ENCODE peak calls at places on chromosome 7, in four cellular contexts. One of them, this sample, is unnamed. For H3F3A, the result is how much of the 10 kb centered on the place peaks cover.

GRCh38 chr7:26667514-26668133 is 196.8 kb downstream of the SKAP2 start:
- DNase-seq in neural progenitor cell: peak
- DNase-seq in MM.1S: peak
- DNase-seq in PC-3: peak
- DNase-seq in this sample: peak

GRCh38 chr7:97971990-97972943 is 17.7 kb downstream of the OCM2 start:
- DNase-seq in PC-3: peak
- DNase-seq in MM.1S: peak
- DNase-seq in neural progenitor cell: peak
- DNase-seq in this sample: peak

GRCh38 chr7:101200862-101201599 is at the start of gene MOGAT3:
- DNase-seq in MM.1S: no peak
- DNase-seq in PC-3: no peak
- DNase-seq in neural progenitor cell: no peak
- DNase-seq in this sample: no peak

GRCh38 chr7:101397770-101398324 is 35.2 kb downstream of the COL26A1 start:
- DNase-seq in MM.1S: no peak
- DNase-seq in PC-3: no peak
- DNase-seq in neural progenitor cell: no peak
- DNase-seq in this sample: no peak

GRCh38 chr7:6502886-6503285 is 48.4 kb downstream of the GRID2IP start:
- DNase-seq in MM.1S: no peak
- DNase-seq in neural progenitor cell: no peak
- DNase-seq in PC-3: no peak
- DNase-seq in this sample: no peak

GRCh38 chr7:80643336-80643925 is 5.0 kb downstream of the CD36 start:
- DNase-seq in neural progenitor cell: no peak
- DNase-seq in PC-3: peak
- DNase-seq in MM.1S: no peak
- DNase-seq in this sample: no peak

GRCh38 chr7:107147464-107148214 is 21.2 kb upstream of the HBP1 start:
- DNase-seq in MM.1S: peak
- DNase-seq in neural progenitor cell: peak
- DNase-seq in PC-3: peak
- DNase-seq in this sample: peak

GRCh38 chr7:102262536-102262935 is 24.1 kb upstream of the SH2B2 start:
- DNase-seq in neural progenitor cell: no peak
- DNase-seq in PC-3: no peak
- DNase-seq in MM.1S: no peak
- DNase-seq in this sample: no peak

GRCh38 chr7:22566592-22566991 is 66.6 kb upstream of the STEAP1B start:
- DNase-seq in MM.1S: no peak
- DNase-seq in neural progenitor cell: no peak
- DNase-seq in PC-3: no peak
- DNase-seq in this sample: no peak

GRCh38 chr7:141575164-141575563 is 24.0 kb downstream of the AGK start:
- DNase-seq in MM.1S: no peak
- DNase-seq in neural progenitor cell: no peak
- DNase-seq in PC-3: no peak
- DNase-seq in this sample: no peak

GRCh38 chr7:143327903-143328302 is 12.0 kb downstream of the CLCN1 start:
- DNase-seq in neural progenitor cell: no peak
- DNase-seq in PC-3: no peak
- DNase-seq in MM.1S: no peak
- DNase-seq in this sample: no peak

GRCh38 chr7:3861941-3862340 is 560.9 kb downstream of the SDK1 start:
- DNase-seq in neural progenitor cell: no peak
- DNase-seq in MM.1S: no peak
- DNase-seq in PC-3: no peak
- DNase-seq in this sample: no peak

GRCh38 chr7:157474685-157475084 is 137.9 kb downstream of the DNAJB6 start:
- DNase-seq in MM.1S: peak
- DNase-seq in PC-3: peak
- DNase-seq in neural progenitor cell: peak
- DNase-seq in this sample: peak

GRCh38 chr7:49773082-49773938 is at the start of gene VWC2:
- DNase-seq in neural progenitor cell: peak
- DNase-seq in MM.1S: peak
- DNase-seq in PC-3: no peak
- DNase-seq in this sample: peak

GRCh38 chr7:74284781-74285259 is 4.4 kb upstream of the CLIP2 start:
- DNase-seq in PC-3: no peak
- DNase-seq in neural progenitor cell: peak
- DNase-seq in MM.1S: no peak
- DNase-seq in this sample: no peak

GRCh38 chr7:33667261-33667660 is 238.1 kb upstream of the BMPER start:
- DNase-seq in MM.1S: no peak
- DNase-seq in neural progenitor cell: no peak
- DNase-seq in PC-3: peak
- DNase-seq in this sample: peak

GRCh38 chr7:25835191-25835590 is 316.8 kb upstream of the NFE2L3 start:
- DNase-seq in PC-3: no peak
- DNase-seq in neural progenitor cell: no peak
- DNase-seq in MM.1S: no peak
- DNase-seq in this sample: peak

GRCh38 chr7:51617691-51618090 is 301.1 kb upstream of the COBL start:
- DNase-seq in MM.1S: no peak
- DNase-seq in PC-3: no peak
- DNase-seq in neural progenitor cell: no peak
- DNase-seq in this sample: no peak

GRCh38 chr7:76372984-76373833 is 14.4 kb upstream of the YWHAG start:
- DNase-seq in neural progenitor cell: no peak
- DNase-seq in MM.1S: no peak
- DNase-seq in PC-3: peak
- DNase-seq in this sample: peak

GRCh38 chr7:152501506-152501905 is 65.7 kb upstream of the KMT2C start:
- DNase-seq in neural progenitor cell: no peak
- DNase-seq in MM.1S: no peak
- DNase-seq in PC-3: no peak
- DNase-seq in this sample: no peak

GRCh38 chr7:158638001-158638400 is 50.4 kb upstream of the PTPRN2 start:
- DNase-seq in MM.1S: no peak
- DNase-seq in PC-3: peak
- DNase-seq in neural progenitor cell: no peak
- DNase-seq in this sample: no peak

GRCh38 chr7:118304100-118304499 is 79.6 kb downstream of the ANKRD7 start:
- DNase-seq in PC-3: no peak
- DNase-seq in neural progenitor cell: peak
- DNase-seq in MM.1S: no peak
- DNase-seq in this sample: no peak

GRCh38 chr7:83130623-83131545 is 31.8 kb downstream of the PCLO start:
- DNase-seq in MM.1S: no peak
- DNase-seq in neural progenitor cell: no peak
- DNase-seq in PC-3: peak
- DNase-seq in this sample: no peak

GRCh38 chr7:101728888-101729883 is 88.2 kb upstream of the CUX1 start:
- DNase-seq in neural progenitor cell: no peak
- DNase-seq in MM.1S: no peak
- DNase-seq in PC-3: no peak
- DNase-seq in this sample: peak

GRCh38 chr7:1640376-1641172 is 29.5 kb upstream of the ELFN1 start:
- DNase-seq in PC-3: no peak
- DNase-seq in neural progenitor cell: no peak
- DNase-seq in MM.1S: no peak
- DNase-seq in this sample: peak

GRCh38 chr7:81470084-81470723 is 299.6 kb downstream of the HGF start:
- DNase-seq in PC-3: peak
- DNase-seq in neural progenitor cell: peak
- DNase-seq in MM.1S: peak
- DNase-seq in this sample: peak

GRCh38 chr7:44398953-44399574 is 73.7 kb upstream of the CAMK2B start:
- DNase-seq in MM.1S: no peak
- DNase-seq in PC-3: no peak
- DNase-seq in neural progenitor cell: no peak
- DNase-seq in this sample: no peak

GRCh38 chr7:47180268-47180826 is 401.6 kb downstream of the TNS3 start:
- DNase-seq in neural progenitor cell: peak
- DNase-seq in PC-3: peak
- DNase-seq in MM.1S: peak
- DNase-seq in this sample: peak

GRCh38 chr7:16129431-16130126 is 291.8 kb downstream of the CRPPA start:
- DNase-seq in MM.1S: no peak
- DNase-seq in neural progenitor cell: no peak
- DNase-seq in PC-3: peak
- DNase-seq in this sample: peak

GRCh38 chr7:48389977-48390376 is 218.7 kb downstream of the ABCA13 start:
- DNase-seq in PC-3: peak
- DNase-seq in MM.1S: no peak
- DNase-seq in neural progenitor cell: no peak
- DNase-seq in this sample: peak

GRCh38 chr7:73354196-73354595 is 26.2 kb downstream of the FKBP6 start:
- DNase-seq in MM.1S: no peak
- DNase-seq in neural progenitor cell: no peak
- DNase-seq in PC-3: no peak
- DNase-seq in this sample: no peak

DNA sequence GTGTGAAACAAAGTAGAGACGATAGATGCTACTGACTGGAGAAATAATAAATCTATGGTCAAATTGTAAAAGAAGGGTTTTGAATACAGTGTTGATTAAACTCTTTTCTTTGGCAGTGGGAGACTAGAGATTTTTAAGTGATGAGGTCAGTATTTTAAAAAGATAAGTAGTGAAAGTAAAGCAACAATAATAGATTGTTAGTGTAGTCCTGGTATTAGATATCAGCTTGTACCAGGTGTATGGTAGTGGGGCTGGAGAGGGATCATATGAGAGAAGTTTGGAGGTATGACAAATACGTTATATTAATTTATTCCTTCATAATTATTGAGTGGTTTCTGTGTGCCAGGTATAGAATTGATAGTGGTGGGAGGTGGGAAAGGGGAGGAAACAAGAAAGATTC is 25.2 kb downstream of the PHTF2 start:
- DNase-seq in MM.1S: no peak
- DNase-seq in neural progenitor cell: no peak
- DNase-seq in PC-3: no peak
- DNase-seq in this sample: no peak
- H3F3A ChIP-seq in MM.1S: under half
- H3F3A ChIP-seq in neural progenitor cell: under half
- H3F3A ChIP-seq in PC-3: under half
- H3F3A ChIP-seq in this sample: under half

GRCh38 chr7:604038-604883 is 84.6 kb upstream of the PDGFA start:
- DNase-seq in PC-3: no peak
- DNase-seq in neural progenitor cell: no peak
- DNase-seq in MM.1S: no peak
- DNase-seq in this sample: peak
- H3K4me3 ChIP-seq in PC-3: no peak
- H3K4me3 ChIP-seq in neural progenitor cell: no peak
- H3K4me3 ChIP-seq in MM.1S: no peak
- H3K4me3 ChIP-seq in this sample: no peak

GRCh38 chr7:92613214-92613613 is 23.0 kb upstream of the FAM133B start:
- DNase-seq in neural progenitor cell: no peak
- DNase-seq in MM.1S: no peak
- DNase-seq in PC-3: no peak
- DNase-seq in this sample: peak
- H3F3A ChIP-seq in neural progenitor cell: under half
- H3F3A ChIP-seq in MM.1S: under half
- H3F3A ChIP-seq in PC-3: under half
- H3F3A ChIP-seq in this sample: under half

GRCh38 chr7:21413502-21413901 is 14.4 kb upstream of the SP4 start:
- DNase-seq in neural progenitor cell: no peak
- DNase-seq in MM.1S: no peak
- DNase-seq in PC-3: no peak
- DNase-seq in this sample: no peak

GRCh38 chr7:21412291-21412896 is 15.5 kb upstream of the SP4 start:
- DNase-seq in MM.1S: peak
- DNase-seq in PC-3: no peak
- DNase-seq in neural progenitor cell: no peak
- DNase-seq in this sample: no peak

GRCh38 chr7:21412953-21413352 is 14.9 kb upstream of the SP4 start:
- DNase-seq in neural progenitor cell: peak
- DNase-seq in MM.1S: no peak
- DNase-seq in PC-3: no peak
- DNase-seq in this sample: no peak

DNA sequence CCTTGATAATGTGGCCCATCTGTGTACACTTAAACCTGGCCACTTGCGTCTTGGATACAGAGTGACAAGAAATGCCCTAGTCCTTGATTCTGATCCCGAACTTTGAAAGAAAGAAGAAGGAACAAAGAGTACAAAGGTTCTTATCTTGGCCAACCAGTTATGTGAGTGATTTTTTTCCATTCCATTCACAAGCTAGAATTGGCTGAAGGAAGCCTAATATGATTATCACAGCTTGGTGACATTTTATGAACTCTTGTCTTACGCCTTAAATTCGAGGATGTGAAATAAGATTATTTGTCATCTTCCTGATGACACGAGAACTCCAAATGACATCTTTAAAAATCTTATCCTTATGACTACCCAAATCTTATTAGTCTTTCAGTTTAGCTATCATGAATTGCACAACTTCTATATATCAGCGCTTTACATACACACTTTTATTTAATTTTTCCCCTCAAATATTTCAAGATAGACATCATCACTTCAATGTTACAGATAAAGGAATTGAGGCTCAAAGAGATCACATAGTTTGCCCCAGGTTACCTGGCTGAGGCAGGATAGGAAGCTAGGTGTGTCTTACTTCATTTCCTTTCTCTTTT is 13.0 kb upstream of the SP4 start:
- DNase-seq in neural progenitor cell: no peak
- DNase-seq in MM.1S: no peak
- DNase-seq in PC-3: no peak
- DNase-seq in this sample: no peak
- H3K4me3 ChIP-seq in neural progenitor cell: no peak
- H3K4me3 ChIP-seq in MM.1S: no peak
- H3K4me3 ChIP-seq in PC-3: no peak
- H3K4me3 ChIP-seq in this sample: no peak

DNA sequence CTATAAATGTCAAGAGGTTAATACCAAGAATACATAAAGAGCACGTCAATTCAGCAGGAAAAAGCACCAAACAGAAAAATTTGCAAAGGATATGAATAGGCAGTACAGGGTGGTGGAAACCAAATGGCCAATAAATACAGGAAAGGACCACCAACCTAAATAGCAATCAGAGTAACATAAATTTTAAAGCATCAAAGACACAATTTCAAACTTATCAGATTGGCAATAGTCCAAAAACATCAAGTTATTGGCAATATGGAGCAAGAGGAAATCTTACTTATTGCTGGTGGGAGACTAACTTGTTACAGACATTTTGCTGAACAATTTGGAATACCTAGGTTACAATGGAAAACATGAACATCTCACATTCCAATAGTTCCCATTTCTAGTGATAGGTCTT is 24.1 kb downstream of the SYPL1 start:
- DNase-seq in neural progenitor cell: no peak
- DNase-seq in MM.1S: no peak
- DNase-seq in PC-3: no peak
- DNase-seq in this sample: no peak
- H3F3A ChIP-seq in neural progenitor cell: under half
- H3F3A ChIP-seq in MM.1S: under half
- H3F3A ChIP-seq in PC-3: under half
- H3F3A ChIP-seq in this sample: under half

DNA sequence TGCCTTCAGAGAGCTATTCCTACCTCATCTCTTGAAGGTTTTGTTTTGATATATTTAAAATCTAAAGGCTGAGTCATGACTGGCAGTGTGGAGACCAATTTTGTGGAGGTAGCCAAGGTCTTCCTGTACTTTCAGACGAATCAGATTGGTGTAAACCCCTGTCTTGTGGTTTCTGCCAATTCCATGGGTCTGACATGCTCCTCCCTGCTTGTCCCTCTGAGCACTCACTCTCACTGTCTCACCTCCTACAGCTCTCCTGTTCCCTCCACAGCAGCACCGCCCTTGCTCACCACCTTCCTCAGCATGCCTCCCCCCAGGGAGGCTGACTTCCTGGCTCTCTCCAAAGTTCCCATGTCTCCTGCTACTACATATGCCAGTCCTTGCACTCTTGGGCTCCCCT is 179.8 kb downstream of the NPSR1 start:
- DNase-seq in MM.1S: no peak
- DNase-seq in neural progenitor cell: no peak
- DNase-seq in PC-3: peak
- DNase-seq in this sample: no peak
- H3K4me3 ChIP-seq in MM.1S: no peak
- H3K4me3 ChIP-seq in neural progenitor cell: no peak
- H3K4me3 ChIP-seq in PC-3: peak
- H3K4me3 ChIP-seq in this sample: no peak